ENCODE peak calls at places on chromosomes 6 and 20, in six cellular contexts. T is GM06990; H is hepatocyte; Z is CD8-positive, alpha-beta T cell; A is suprapubic skin; L is SK-N-SH. Y is an unnamed sample.
A peak's percentile ranks its signal among the peaks of the same experiment; 100 is the strongest.

GRCh38 chr6:157461000-157461915 is 80.3 kb downstream of the ZDHHC14 start:
- DNase-seq in Z (no peak), L (no peak), T (peak; percentile 73), A (no peak), H (peak; percentile 42), Y (no peak)

GRCh38 chr6:28941681-28942448 is 18.1 kb upstream of the TRIM27 start:
- DNase-seq in A (no peak), L (peak; percentile 54), T (no peak), Z (no peak), H (peak; percentile 88), Y (no peak)

GRCh38 chr20:48821261-48821910 is 6.4 kb downstream of the PREX1 start:
- DNase-seq in Z (no peak), H (no peak), A (no peak), T (no peak), L (no peak), Y (no peak)

GRCh38 chr20:57951549-57951948 is 241.7 kb upstream of the PMEPA1 start:
- DNase-seq in A (no peak), H (no peak), T (no peak), Z (no peak), L (no peak), Y (peak; percentile 49)

GRCh38 chr6:27809067-27809938 is 102.9 kb downstream of the OR2B2 start:
- DNase-seq in Z (no peak), L (no peak), H (no peak), T (no peak), A (no peak), Y (no peak)

GRCh38 chr6:30730611-30731435 is 10.7 kb downstream of the TUBB start:
- DNase-seq in Z (peak; percentile 91), L (peak; percentile 77), A (peak; percentile 87), H (peak; percentile 90), T (peak; percentile 87), Y (no peak)

GRCh38 chr20:45052698-45053440 is 48.1 kb downstream of the KCNS1 start:
- DNase-seq in L (no peak), H (no peak), Z (no peak), T (no peak), A (no peak), Y (no peak)

GRCh38 chr6:170253910-170254269 is 37.0 kb downstream of the DLL1 start:
- DNase-seq in T (no peak), A (no peak), Z (no peak), L (no peak), H (no peak), Y (no peak)

GRCh38 chr20:62305149-62305764 is 2.5 kb downstream of the ADRM1 start:
- DNase-seq in Z (no peak), L (no peak), A (no peak), T (no peak), H (no peak), Y (no peak)

GRCh38 chr6:11972270-11972669 is 39.8 kb upstream of the HIVEP1 start:
- DNase-seq in L (no peak), T (no peak), Z (no peak), A (no peak), H (no peak), Y (no peak)

DNA sequence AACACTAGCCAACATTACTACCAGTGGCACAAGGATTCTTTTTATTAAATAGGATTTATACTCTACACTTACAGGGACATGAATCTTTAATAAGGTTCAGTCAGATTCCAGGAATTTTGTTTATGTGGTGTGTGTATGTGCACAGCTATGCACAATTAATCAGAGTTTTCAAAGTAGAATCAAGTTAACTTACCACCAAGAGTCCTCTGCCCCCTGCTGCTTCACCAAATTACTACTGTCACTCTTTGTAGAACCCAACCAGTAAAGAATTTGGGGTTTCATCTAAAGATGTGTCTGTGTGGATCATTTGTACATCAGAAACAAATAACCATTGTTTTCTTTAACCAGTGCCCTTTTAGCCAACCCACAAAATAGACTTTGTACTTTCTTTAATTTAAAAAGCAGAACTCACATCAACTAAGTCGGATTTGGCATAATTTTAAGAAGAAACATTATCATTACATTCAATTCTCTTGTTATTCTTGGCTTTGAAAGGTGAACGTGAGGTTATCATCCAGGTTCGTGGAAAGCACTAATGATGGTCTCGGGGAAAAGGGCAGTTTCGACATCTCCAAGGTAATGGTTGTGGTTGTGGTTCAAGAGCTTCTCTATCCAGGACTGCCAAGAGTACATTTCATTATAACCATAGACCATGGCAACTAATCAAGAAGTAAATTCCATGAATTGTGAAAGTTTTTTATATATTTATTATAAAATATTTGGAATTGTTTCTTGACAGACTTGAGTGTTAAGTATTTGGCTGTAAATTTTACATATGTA is 514.3 kb upstream of the ID4 start:
- DNase-seq in A (no peak), Z (no peak), L (no peak), T (no peak), H (no peak), Y (no peak)
- TF ChIP-seq CTCF in A (no peak), Z (no peak), L (no peak), T (no peak), H (no peak), Y (peak; percentile 70)

GRCh38 chr6:10516953-10517352 is 4.2 kb upstream of the GCNT2 start:
- DNase-seq in T (no peak), L (no peak), A (no peak), Z (no peak), H (no peak), Y (no peak)

GRCh38 chr6:10521104-10521808 is at the start of gene GCNT2:
- DNase-seq in A (no peak), T (peak; percentile 38), H (peak; percentile 83), Z (no peak), L (no peak), Y (no peak)

GRCh38 chr6:10518461-10519216 is 2.5 kb upstream of the GCNT2 start:
- DNase-seq in A (no peak), H (peak; percentile 45), T (no peak), Z (no peak), L (no peak), Y (no peak)

GRCh38 chr6:10522929-10523573 is 1.9 kb downstream of the GCNT2 start:
- DNase-seq in A (no peak), Z (no peak), T (no peak), L (no peak), H (peak; percentile 74), Y (no peak)

GRCh38 chr6:10520468-10520867 is 683 bp upstream of the GCNT2 start:
- DNase-seq in Z (no peak), A (no peak), T (no peak), L (no peak), H (peak; percentile 14), Y (no peak)
- TF ChIP-seq CTCF in Z (no peak), A (no peak), T (no peak), L (no peak), H (no peak), Y (no peak)

GRCh38 chr6:34908194-34908593 is 19.1 kb downstream of the ANKS1A start:
- DNase-seq in A (no peak), Z (no peak), H (peak; percentile 12), T (no peak), L (no peak), Y (no peak)
- TF ChIP-seq CTCF in A (no peak), Z (no peak), H (no peak), T (no peak), L (no peak), Y (no peak)

GRCh38 chr20:46715292-46715756 is 5.9 kb downstream of the SLC2A10 start:
- DNase-seq in A (no peak), H (peak; percentile 70), Z (no peak), L (no peak), T (no peak), Y (no peak)
- TF ChIP-seq CTCF in A (peak; percentile 14), H (no peak), Z (no peak), L (no peak), T (no peak), Y (peak; percentile 14)

GRCh38 chr6:110041830-110042229 is 63.7 kb downstream of the GPR6 start:
- DNase-seq in T (no peak), Z (no peak), H (no peak), A (no peak), L (no peak), Y (no peak)
- TF ChIP-seq CTCF in T (no peak), Z (no peak), H (no peak), A (no peak), L (no peak), Y (no peak)

GRCh38 chr6:33417903-33418689 is at the start of gene CUTA:
- DNase-seq in A (peak; percentile 100), H (peak; percentile 100), T (peak; percentile 97), Z (peak; percentile 98), L (peak; percentile 92), Y (peak; percentile 100)
- TF ChIP-seq CTCF in A (no peak), H (peak; percentile 46), T (peak; percentile 51), Z (peak; percentile 27), L (peak; percentile 41), Y (peak; percentile 72)